ENCODE peak calls at places on chromosomes 13 and 19, in ten cellular contexts. V is stimulated activated naive CD4-positive, alpha-beta T cell; N is NCI-H510A treated with DMSO at 0.1 percent for 48 hours; S is A172; M is ascending aorta; T is GM10248; P is hepatic stellate cell; X is heart right ventricle; O is AG09309; G is activated naive CD8-positive, alpha-beta T cell treated with anti-CD3 and anti-CD28 coated beads for 36 hours. J is an unnamed sample.

GRCh38 chr19:6034512-6034911 is 56.6 kb upstream of the RANBP3 start:
- DNase-seq in V (no peak), N (no peak), S (no peak), M (no peak), T (no peak), P (no peak), X (no peak), O (no peak), G (no peak), J (no peak)

GRCh38 chr13:101416181-101417042 is at the start of gene NALCN:
- DNase-seq in V (no peak), N (no peak), S (peak; percentile 7), M (no peak), T (no peak), P (peak; percentile 40), X (peak; percentile 39), O (no peak), G (no peak), J (peak; percentile 65)

GRCh38 chr19:5314012-5314906 is 26.4 kb downstream of the PTPRS start:
- DNase-seq in V (no peak), N (no peak), S (peak; percentile 45), M (no peak), T (no peak), P (no peak), X (no peak), O (no peak), G (no peak), J (no peak)

GRCh38 chr19:15304140-15304705 is 28.1 kb downstream of the BRD4 start:
- DNase-seq in V (no peak), N (no peak), S (no peak), M (no peak), T (no peak), P (no peak), X (peak; percentile 39), O (no peak), G (peak; percentile 18), J (no peak)

GRCh38 chr19:55340144-55340783 is 588 bp downstream of the KMT5C start:
- DNase-seq in V (peak; percentile 53), N (no peak), S (no peak), M (no peak), T (no peak), P (no peak), X (no peak), O (no peak), G (no peak), J (no peak)

GRCh38 chr13:113926951-113927660 is 46.8 kb downstream of the C13orf46 start:
- DNase-seq in V (no peak), N (no peak), S (no peak), M (no peak), T (no peak), P (no peak), X (peak; percentile 63), O (no peak), G (no peak), J (no peak)

GRCh38 chr13:76542176-76542575 is 344.0 kb downstream of the KCTD12 start:
- DNase-seq in V (no peak), N (no peak), S (no peak), M (no peak), T (no peak), P (no peak), X (no peak), O (no peak), G (no peak), J (no peak)

GRCh38 chr13:111629933-111630332 is 309.5 kb downstream of the TEX29 start:
- DNase-seq in V (no peak), N (no peak), S (no peak), M (no peak), T (no peak), P (no peak), X (no peak), O (no peak), G (no peak), J (no peak)

J was measured in nephron progenitor cell.